ENCODE peak calls at places on chromosomes 13 and 19, in eight cellular contexts. One of them, this sample, is unnamed.

GRCh38 chr19:16628984-16629691 is 1.1 kb upstream of the MED26 start:
- DNase-seq in DMS 273 treated with DMSO at 0.1 percent for 48 hours: peak; percentile 48
- DNase-seq in activated naive CD8-positive, alpha-beta T cell treated with anti-CD3 and anti-CD28 coated beads for 36 hours: no peak
- DNase-seq in activated T-helper 2 cell treated with anti-CD3 and anti-CD28 coated beads, Interferon-gamma antibody, Interleukin-2, Interleukin-4, amounts not matched to agents 10 μg/mL and 5 μg/mL and 100 μg/mL, durations not matched to agents 14 hours and 24 hours and 36 hours: no peak
- DNase-seq in activated CD4-positive, alpha-beta T cell treated with anti-CD3 and anti-CD28 coated beads for 24 hours: no peak
- DNase-seq in stimulated activated CD4-positive, alpha-beta T cell treated with anti-CD3 and anti-CD28 coated beads, Interleukin-4, amount 100 ng/mL, for 48 hours: no peak
- DNase-seq in neural crest cell: no peak
- DNase-seq in DMS153: no peak
- DNase-seq in this sample: no peak

GRCh38 chr19:43527860-43528622 is 1.0 kb upstream of the ETHE1 start:
- DNase-seq in DMS 273 treated with DMSO at 0.1 percent for 48 hours: no peak
- DNase-seq in activated naive CD8-positive, alpha-beta T cell treated with anti-CD3 and anti-CD28 coated beads for 36 hours: no peak
- DNase-seq in activated T-helper 2 cell treated with anti-CD3 and anti-CD28 coated beads, Interferon-gamma antibody, Interleukin-2, Interleukin-4, amounts not matched to agents 10 μg/mL and 5 μg/mL and 100 μg/mL, durations not matched to agents 14 hours and 24 hours and 36 hours: no peak
- DNase-seq in activated CD4-positive, alpha-beta T cell treated with anti-CD3 and anti-CD28 coated beads for 24 hours: no peak
- DNase-seq in stimulated activated CD4-positive, alpha-beta T cell treated with anti-CD3 and anti-CD28 coated beads, Interleukin-4, amount 100 ng/mL, for 48 hours: no peak
- DNase-seq in neural crest cell: no peak
- DNase-seq in DMS153: peak; percentile 70
- DNase-seq in this sample: no peak

GRCh38 chr13:41785402-41786142 is 175.3 kb downstream of the VWA8 start:
- DNase-seq in DMS 273 treated with DMSO at 0.1 percent for 48 hours: no peak
- DNase-seq in activated naive CD8-positive, alpha-beta T cell treated with anti-CD3 and anti-CD28 coated beads for 36 hours: no peak
- DNase-seq in activated T-helper 2 cell treated with anti-CD3 and anti-CD28 coated beads, Interferon-gamma antibody, Interleukin-2, Interleukin-4, amounts not matched to agents 10 μg/mL and 5 μg/mL and 100 μg/mL, durations not matched to agents 14 hours and 24 hours and 36 hours: no peak
- DNase-seq in activated CD4-positive, alpha-beta T cell treated with anti-CD3 and anti-CD28 coated beads for 24 hours: no peak
- DNase-seq in stimulated activated CD4-positive, alpha-beta T cell treated with anti-CD3 and anti-CD28 coated beads, Interleukin-4, amount 100 ng/mL, for 48 hours: no peak
- DNase-seq in neural crest cell: no peak
- DNase-seq in DMS153: no peak
- DNase-seq in this sample: no peak

GRCh38 chr13:103839460-103839859 is 773.2 kb upstream of the SLC10A2 start:
- DNase-seq in DMS 273 treated with DMSO at 0.1 percent for 48 hours: no peak
- DNase-seq in activated naive CD8-positive, alpha-beta T cell treated with anti-CD3 and anti-CD28 coated beads for 36 hours: no peak
- DNase-seq in activated T-helper 2 cell treated with anti-CD3 and anti-CD28 coated beads, Interferon-gamma antibody, Interleukin-2, Interleukin-4, amounts not matched to agents 10 μg/mL and 5 μg/mL and 100 μg/mL, durations not matched to agents 14 hours and 24 hours and 36 hours: no peak
- DNase-seq in activated CD4-positive, alpha-beta T cell treated with anti-CD3 and anti-CD28 coated beads for 24 hours: no peak
- DNase-seq in stimulated activated CD4-positive, alpha-beta T cell treated with anti-CD3 and anti-CD28 coated beads, Interleukin-4, amount 100 ng/mL, for 48 hours: no peak
- DNase-seq in neural crest cell: no peak
- DNase-seq in DMS153: no peak
- DNase-seq in this sample: no peak

GRCh38 chr19:35107541-35107939 is 8.1 kb upstream of the FXYD3 start:
- DNase-seq in DMS 273 treated with DMSO at 0.1 percent for 48 hours: no peak
- DNase-seq in activated naive CD8-positive, alpha-beta T cell treated with anti-CD3 and anti-CD28 coated beads for 36 hours: no peak
- DNase-seq in activated T-helper 2 cell treated with anti-CD3 and anti-CD28 coated beads, Interferon-gamma antibody, Interleukin-2, Interleukin-4, amounts not matched to agents 10 μg/mL and 5 μg/mL and 100 μg/mL, durations not matched to agents 14 hours and 24 hours and 36 hours: no peak
- DNase-seq in activated CD4-positive, alpha-beta T cell treated with anti-CD3 and anti-CD28 coated beads for 24 hours: no peak
- DNase-seq in stimulated activated CD4-positive, alpha-beta T cell treated with anti-CD3 and anti-CD28 coated beads, Interleukin-4, amount 100 ng/mL, for 48 hours: no peak
- DNase-seq in neural crest cell: peak; percentile 41
- DNase-seq in DMS153: no peak
- DNase-seq in this sample: no peak

GRCh38 chr13:113724780-113725315 is 34.2 kb upstream of the TMEM255B start:
- DNase-seq in DMS 273 treated with DMSO at 0.1 percent for 48 hours: peak; percentile 28
- DNase-seq in activated naive CD8-positive, alpha-beta T cell treated with anti-CD3 and anti-CD28 coated beads for 36 hours: peak; percentile 87
- DNase-seq in activated T-helper 2 cell treated with anti-CD3 and anti-CD28 coated beads, Interferon-gamma antibody, Interleukin-2, Interleukin-4, amounts not matched to agents 10 μg/mL and 5 μg/mL and 100 μg/mL, durations not matched to agents 14 hours and 24 hours and 36 hours: peak; percentile 82
- DNase-seq in activated CD4-positive, alpha-beta T cell treated with anti-CD3 and anti-CD28 coated beads for 24 hours: peak; percentile 76
- DNase-seq in stimulated activated CD4-positive, alpha-beta T cell treated with anti-CD3 and anti-CD28 coated beads, Interleukin-4, amount 100 ng/mL, for 48 hours: peak; percentile 80
- DNase-seq in neural crest cell: peak; percentile 77
- DNase-seq in DMS153: peak; percentile 67
- DNase-seq in this sample: peak; percentile 86

GRCh38 chr19:39372047-39372802 is 18.7 kb downstream of the PAF1 start:
- DNase-seq in DMS 273 treated with DMSO at 0.1 percent for 48 hours: no peak
- DNase-seq in activated naive CD8-positive, alpha-beta T cell treated with anti-CD3 and anti-CD28 coated beads for 36 hours: no peak
- DNase-seq in activated T-helper 2 cell treated with anti-CD3 and anti-CD28 coated beads, Interferon-gamma antibody, Interleukin-2, Interleukin-4, amounts not matched to agents 10 μg/mL and 5 μg/mL and 100 μg/mL, durations not matched to agents 14 hours and 24 hours and 36 hours: no peak
- DNase-seq in activated CD4-positive, alpha-beta T cell treated with anti-CD3 and anti-CD28 coated beads for 24 hours: no peak
- DNase-seq in stimulated activated CD4-positive, alpha-beta T cell treated with anti-CD3 and anti-CD28 coated beads, Interleukin-4, amount 100 ng/mL, for 48 hours: no peak
- DNase-seq in neural crest cell: no peak
- DNase-seq in DMS153: no peak
- DNase-seq in this sample: no peak

GRCh38 chr19:33726756-33727155 is 69.9 kb upstream of the KCTD15 start:
- DNase-seq in DMS 273 treated with DMSO at 0.1 percent for 48 hours: no peak
- DNase-seq in activated naive CD8-positive, alpha-beta T cell treated with anti-CD3 and anti-CD28 coated beads for 36 hours: no peak
- DNase-seq in activated T-helper 2 cell treated with anti-CD3 and anti-CD28 coated beads, Interferon-gamma antibody, Interleukin-2, Interleukin-4, amounts not matched to agents 10 μg/mL and 5 μg/mL and 100 μg/mL, durations not matched to agents 14 hours and 24 hours and 36 hours: no peak
- DNase-seq in activated CD4-positive, alpha-beta T cell treated with anti-CD3 and anti-CD28 coated beads for 24 hours: no peak
- DNase-seq in stimulated activated CD4-positive, alpha-beta T cell treated with anti-CD3 and anti-CD28 coated beads, Interleukin-4, amount 100 ng/mL, for 48 hours: no peak
- DNase-seq in neural crest cell: no peak
- DNase-seq in DMS153: no peak
- DNase-seq in this sample: no peak

GRCh38 chr13:45200701-45201230 is at the start of gene KCTD4:
- DNase-seq in DMS 273 treated with DMSO at 0.1 percent for 48 hours: no peak
- DNase-seq in activated naive CD8-positive, alpha-beta T cell treated with anti-CD3 and anti-CD28 coated beads for 36 hours: no peak
- DNase-seq in activated T-helper 2 cell treated with anti-CD3 and anti-CD28 coated beads, Interferon-gamma antibody, Interleukin-2, Interleukin-4, amounts not matched to agents 10 μg/mL and 5 μg/mL and 100 μg/mL, durations not matched to agents 14 hours and 24 hours and 36 hours: no peak
- DNase-seq in activated CD4-positive, alpha-beta T cell treated with anti-CD3 and anti-CD28 coated beads for 24 hours: no peak
- DNase-seq in stimulated activated CD4-positive, alpha-beta T cell treated with anti-CD3 and anti-CD28 coated beads, Interleukin-4, amount 100 ng/mL, for 48 hours: no peak
- DNase-seq in neural crest cell: no peak
- DNase-seq in DMS153: no peak
- DNase-seq in this sample: no peak

GRCh38 chr13:101757446-101758039 is 305.1 kb downstream of the ITGBL1 start:
- DNase-seq in DMS 273 treated with DMSO at 0.1 percent for 48 hours: no peak
- DNase-seq in activated naive CD8-positive, alpha-beta T cell treated with anti-CD3 and anti-CD28 coated beads for 36 hours: no peak
- DNase-seq in activated T-helper 2 cell treated with anti-CD3 and anti-CD28 coated beads, Interferon-gamma antibody, Interleukin-2, Interleukin-4, amounts not matched to agents 10 μg/mL and 5 μg/mL and 100 μg/mL, durations not matched to agents 14 hours and 24 hours and 36 hours: no peak
- DNase-seq in activated CD4-positive, alpha-beta T cell treated with anti-CD3 and anti-CD28 coated beads for 24 hours: no peak
- DNase-seq in stimulated activated CD4-positive, alpha-beta T cell treated with anti-CD3 and anti-CD28 coated beads, Interleukin-4, amount 100 ng/mL, for 48 hours: no peak
- DNase-seq in neural crest cell: no peak
- DNase-seq in DMS153: peak; percentile 65
- DNase-seq in this sample: no peak

GRCh38 chr19:33826521-33826920 is 29.9 kb downstream of the KCTD15 start:
- DNase-seq in DMS 273 treated with DMSO at 0.1 percent for 48 hours: no peak
- DNase-seq in activated naive CD8-positive, alpha-beta T cell treated with anti-CD3 and anti-CD28 coated beads for 36 hours: no peak
- DNase-seq in activated T-helper 2 cell treated with anti-CD3 and anti-CD28 coated beads, Interferon-gamma antibody, Interleukin-2, Interleukin-4, amounts not matched to agents 10 μg/mL and 5 μg/mL and 100 μg/mL, durations not matched to agents 14 hours and 24 hours and 36 hours: no peak
- DNase-seq in activated CD4-positive, alpha-beta T cell treated with anti-CD3 and anti-CD28 coated beads for 24 hours: no peak
- DNase-seq in stimulated activated CD4-positive, alpha-beta T cell treated with anti-CD3 and anti-CD28 coated beads, Interleukin-4, amount 100 ng/mL, for 48 hours: no peak
- DNase-seq in neural crest cell: no peak
- DNase-seq in DMS153: no peak
- DNase-seq in this sample: no peak

GRCh38 chr19:32022044-32022945 is 323.1 kb upstream of the ZNF507 start:
- DNase-seq in DMS 273 treated with DMSO at 0.1 percent for 48 hours: no peak
- DNase-seq in activated naive CD8-positive, alpha-beta T cell treated with anti-CD3 and anti-CD28 coated beads for 36 hours: no peak
- DNase-seq in activated T-helper 2 cell treated with anti-CD3 and anti-CD28 coated beads, Interferon-gamma antibody, Interleukin-2, Interleukin-4, amounts not matched to agents 10 μg/mL and 5 μg/mL and 100 μg/mL, durations not matched to agents 14 hours and 24 hours and 36 hours: no peak
- DNase-seq in activated CD4-positive, alpha-beta T cell treated with anti-CD3 and anti-CD28 coated beads for 24 hours: no peak
- DNase-seq in stimulated activated CD4-positive, alpha-beta T cell treated with anti-CD3 and anti-CD28 coated beads, Interleukin-4, amount 100 ng/mL, for 48 hours: no peak
- DNase-seq in neural crest cell: no peak
- DNase-seq in DMS153: no peak
- DNase-seq in this sample: no peak

GRCh38 chr19:38543807-38544568 is 73.8 kb downstream of the MAP4K1 start:
- DNase-seq in DMS 273 treated with DMSO at 0.1 percent for 48 hours: peak; percentile 49
- DNase-seq in activated naive CD8-positive, alpha-beta T cell treated with anti-CD3 and anti-CD28 coated beads for 36 hours: peak; percentile 37
- DNase-seq in activated T-helper 2 cell treated with anti-CD3 and anti-CD28 coated beads, Interferon-gamma antibody, Interleukin-2, Interleukin-4, amounts not matched to agents 10 μg/mL and 5 μg/mL and 100 μg/mL, durations not matched to agents 14 hours and 24 hours and 36 hours: peak; percentile 19
- DNase-seq in activated CD4-positive, alpha-beta T cell treated with anti-CD3 and anti-CD28 coated beads for 24 hours: no peak
- DNase-seq in stimulated activated CD4-positive, alpha-beta T cell treated with anti-CD3 and anti-CD28 coated beads, Interleukin-4, amount 100 ng/mL, for 48 hours: no peak
- DNase-seq in neural crest cell: no peak
- DNase-seq in DMS153: peak; percentile 45
- DNase-seq in this sample: no peak

GRCh38 chr13:48222358-48223015 is 10.5 kb upstream of the ITM2B start:
- DNase-seq in DMS 273 treated with DMSO at 0.1 percent for 48 hours: no peak
- DNase-seq in activated naive CD8-positive, alpha-beta T cell treated with anti-CD3 and anti-CD28 coated beads for 36 hours: no peak
- DNase-seq in activated T-helper 2 cell treated with anti-CD3 and anti-CD28 coated beads, Interferon-gamma antibody, Interleukin-2, Interleukin-4, amounts not matched to agents 10 μg/mL and 5 μg/mL and 100 μg/mL, durations not matched to agents 14 hours and 24 hours and 36 hours: no peak
- DNase-seq in activated CD4-positive, alpha-beta T cell treated with anti-CD3 and anti-CD28 coated beads for 24 hours: no peak
- DNase-seq in stimulated activated CD4-positive, alpha-beta T cell treated with anti-CD3 and anti-CD28 coated beads, Interleukin-4, amount 100 ng/mL, for 48 hours: no peak
- DNase-seq in neural crest cell: no peak
- DNase-seq in DMS153: no peak
- DNase-seq in this sample: no peak

GRCh38 chr13:114124921-114125320 is 7.5 kb downstream of the RASA3 start:
- DNase-seq in DMS 273 treated with DMSO at 0.1 percent for 48 hours: no peak
- DNase-seq in activated naive CD8-positive, alpha-beta T cell treated with anti-CD3 and anti-CD28 coated beads for 36 hours: peak; percentile 80
- DNase-seq in activated T-helper 2 cell treated with anti-CD3 and anti-CD28 coated beads, Interferon-gamma antibody, Interleukin-2, Interleukin-4, amounts not matched to agents 10 μg/mL and 5 μg/mL and 100 μg/mL, durations not matched to agents 14 hours and 24 hours and 36 hours: peak; percentile 48
- DNase-seq in activated CD4-positive, alpha-beta T cell treated with anti-CD3 and anti-CD28 coated beads for 24 hours: peak; percentile 56
- DNase-seq in stimulated activated CD4-positive, alpha-beta T cell treated with anti-CD3 and anti-CD28 coated beads, Interleukin-4, amount 100 ng/mL, for 48 hours: no peak
- DNase-seq in neural crest cell: no peak
- DNase-seq in DMS153: no peak
- DNase-seq in this sample: peak; percentile 59